ENCODE peak calls at places on chromosomes 13 and 19, in ten cellular contexts. B, Q, P, I, E, A, D, V, X and C are unnamed samples. For H3K4me1, the result is how much of the 10 kb centered on the place peaks cover.

GRCh38 chr19:53158119-53158656 is 665 bp downstream of the ZNF347 start:
- DNase-seq in D (peak), P (peak), X (peak), E (no peak), I (no peak), Q (peak), V (peak), A (peak), B (peak), C (peak)

GRCh38 chr13:113728571-113729054 is 30.4 kb upstream of the TMEM255B start:
- DNase-seq in A (no peak), I (no peak), V (no peak), D (no peak), E (no peak), Q (no peak), P (no peak), X (no peak), B (no peak), C (no peak)

GRCh38 chr19:2381151-2381822 is 21.2 kb downstream of the TMPRSS9 start:
- DNase-seq in B (no peak), D (no peak), P (no peak), E (no peak), V (no peak), A (peak), X (no peak), I (no peak), Q (no peak), C (no peak)

GRCh38 chr13:33053397-33054066 is 37.3 kb downstream of the KL start:
- DNase-seq in E (no peak), D (no peak), P (no peak), B (no peak), Q (no peak), X (no peak), A (no peak), V (no peak), I (no peak), C (peak)

GRCh38 chr19:17079710-17080440 is 4.3 kb downstream of the MYO9B start:
- DNase-seq in I (no peak), Q (peak), D (peak), V (no peak), B (peak), E (peak), X (peak), A (peak), P (no peak), C (peak)

GRCh38 chr13:78241278-78241919 is 322.8 kb upstream of the EDNRB start:
- DNase-seq in I (peak), X (no peak), Q (no peak), E (no peak), V (no peak), D (peak), B (peak), P (peak), A (peak), C (peak)

GRCh38 chr19:49801401-49801888 is 11.6 kb downstream of the FUZ start:
- DNase-seq in E (no peak), I (no peak), P (no peak), B (no peak), Q (no peak), A (no peak), X (no peak), V (no peak), D (no peak), C (no peak)

GRCh38 chr13:113827021-113827420 is 36.9 kb downstream of the GAS6 start:
- DNase-seq in I (no peak), P (no peak), D (no peak), B (no peak), E (no peak), A (no peak), Q (no peak), V (no peak), X (no peak), C (no peak)

GRCh38 chr13:32430018-32430747 is 2.3 kb upstream of the N4BP2L1 start:
- DNase-seq in B (no peak), D (no peak), P (no peak), V (no peak), E (no peak), A (no peak), Q (no peak), X (no peak), I (no peak), C (no peak)

GRCh38 chr13:73054712-73055111 is 4.1 kb upstream of the KLF5 start:
- DNase-seq in P (no peak), Q (no peak), E (no peak), X (no peak), A (no peak), I (no peak), B (no peak), D (no peak), V (no peak), C (no peak)

GRCh38 chr19:12788682-12789097 is 2.6 kb upstream of the JUNB start:
- DNase-seq in P (no peak), E (no peak), B (peak), A (peak), V (no peak), D (peak), X (no peak), I (no peak), Q (peak), C (peak)

GRCh38 chr13:108269601-108270328 is at the start of gene TNFSF13B:
- DNase-seq in X (no peak), A (peak), E (no peak), Q (peak), V (peak), P (no peak), D (peak), I (peak), B (peak), C (peak)

GRCh38 chr19:16394111-16394510 is 69.5 kb downstream of the KLF2 start:
- DNase-seq in D (no peak), Q (no peak), A (no peak), B (no peak), I (no peak), E (no peak), X (no peak), P (no peak), V (no peak), C (no peak)

GRCh38 chr19:18764591-18765051 is 26.5 kb downstream of the COMP start:
- DNase-seq in Q (no peak), A (no peak), I (no peak), V (no peak), X (no peak), D (no peak), P (no peak), B (no peak), E (no peak), C (peak)

GRCh38 chr13:70668293-70668692 is 560.0 kb upstream of the KLHL1 start:
- DNase-seq in X (no peak), A (no peak), E (no peak), I (no peak), V (no peak), P (peak), B (no peak), Q (no peak), D (no peak), C (no peak)

GRCh38 chr19:42140125-42140754 is 8.0 kb upstream of the POU2F2 start:
- DNase-seq in D (peak), B (peak), E (no peak), I (peak), A (peak), X (no peak), Q (peak), P (no peak), V (no peak), C (peak)

GRCh38 chr13:95445116-95445515 is 107.4 kb upstream of the CLDN10 start:
- DNase-seq in Q (no peak), X (no peak), B (no peak), A (no peak), E (no peak), I (no peak), V (no peak), P (no peak), D (no peak), C (no peak)

GRCh38 chr19:49570138-49570856 is 10.1 kb downstream of the NOSIP start:
- DNase-seq in D (no peak), P (no peak), E (peak), Q (peak), I (no peak), X (no peak), V (peak), A (peak), B (peak), C (peak)

GRCh38 chr13:79791471-79792042 is 310.6 kb downstream of the NDFIP2 start:
- DNase-seq in P (no peak), I (no peak), Q (no peak), V (no peak), D (no peak), A (no peak), B (no peak), E (no peak), X (no peak), C (no peak)

GRCh38 chr13:23699271-23699670 is 129.1 kb downstream of the TNFRSF19 start:
- DNase-seq in P (no peak), Q (no peak), X (no peak), I (no peak), E (no peak), A (no peak), D (no peak), V (no peak), B (no peak), C (no peak)

GRCh38 chr13:49649244-49649962 is 21.1 kb downstream of the ARL11 start:
- DNase-seq in B (no peak), V (no peak), A (peak), I (no peak), Q (no peak), E (no peak), X (no peak), P (no peak), D (no peak), C (peak)

GRCh38 chr19:38707512-38708114 is 36.7 kb downstream of the CAPN12 start:
- DNase-seq in I (no peak), P (no peak), Q (peak), X (peak), V (no peak), D (peak), B (no peak), E (no peak), A (no peak), C (peak)

GRCh38 chr13:26872444-26873173 is 112.0 kb upstream of the GPR12 start:
- DNase-seq in A (peak), E (peak), V (peak), Q (peak), D (peak), I (peak), X (no peak), B (peak), P (peak), C (peak)

GRCh38 chr13:63299995-63300394 is 1884.3 kb upstream of the PCDH20 start:
- DNase-seq in B (no peak), X (no peak), I (no peak), E (no peak), V (no peak), A (peak), P (no peak), Q (no peak), D (no peak), C (no peak)

GRCh38 chr19:927044-927706 is 1.3 kb downstream of the ARID3A start:
- DNase-seq in E (no peak), V (no peak), X (peak), A (peak), Q (no peak), P (no peak), D (peak), I (no peak), B (no peak), C (peak)

GRCh38 chr13:102580552-102581169 is 16.1 kb upstream of the TPP2 start:
- DNase-seq in X (no peak), V (peak), D (no peak), E (peak), I (no peak), P (peak), B (peak), Q (no peak), A (peak), C (peak)

GRCh38 chr19:12065100-12065538 is 588 bp downstream of the ZNF844 start:
- DNase-seq in V (peak), B (peak), I (no peak), Q (peak), D (peak), E (no peak), X (no peak), P (no peak), A (peak), C (peak)

GRCh38 chr19:11196406-11197287 is 698 bp downstream of the KANK2 start:
- DNase-seq in X (no peak), A (peak), B (no peak), I (no peak), D (peak), Q (no peak), E (no peak), V (no peak), P (no peak), C (peak)

GRCh38 chr19:48970923-48971395 is 5.8 kb downstream of the FTL start:
- DNase-seq in A (peak), I (no peak), D (peak), E (no peak), Q (peak), P (no peak), V (peak), B (peak), X (no peak), C (peak)

GRCh38 chr13:110183925-110184324 is 123.0 kb downstream of the COL4A1 start:
- DNase-seq in D (no peak), E (no peak), P (no peak), X (no peak), B (no peak), A (no peak), I (no peak), V (no peak), Q (no peak), C (peak)

GRCh38 chr13:65292488-65292901 is 1937.6 kb downstream of the PCDH9 start:
- DNase-seq in B (no peak), D (no peak), I (peak), E (no peak), P (peak), Q (no peak), V (no peak), A (peak), X (no peak), C (peak)

GRCh38 chr13:90281709-90282108 is 1065.8 kb upstream of the MIR17HG start:
- DNase-seq in V (no peak), I (no peak), P (no peak), B (no peak), A (no peak), D (no peak), E (no peak), X (no peak), Q (no peak), C (no peak)

GRCh38 chr19:11330103-11330502 is 9.4 kb downstream of the RAB3D start:
- DNase-seq in B (no peak), V (no peak), X (no peak), I (no peak), P (no peak), E (no peak), Q (no peak), A (no peak), D (no peak), C (no peak)

GRCh38 chr13:42892760-42893159 is 99.3 kb downstream of the EPSTI1 start:
- DNase-seq in V (no peak), E (no peak), P (no peak), X (no peak), B (no peak), Q (no peak), D (no peak), I (no peak), A (peak), C (peak)

GRCh38 chr19:6233051-6233826 is 46.5 kb downstream of the MLLT1 start:
- DNase-seq in Q (peak), V (no peak), X (no peak), I (no peak), A (peak), B (no peak), P (no peak), D (peak), E (no peak), C (peak)

DNA sequence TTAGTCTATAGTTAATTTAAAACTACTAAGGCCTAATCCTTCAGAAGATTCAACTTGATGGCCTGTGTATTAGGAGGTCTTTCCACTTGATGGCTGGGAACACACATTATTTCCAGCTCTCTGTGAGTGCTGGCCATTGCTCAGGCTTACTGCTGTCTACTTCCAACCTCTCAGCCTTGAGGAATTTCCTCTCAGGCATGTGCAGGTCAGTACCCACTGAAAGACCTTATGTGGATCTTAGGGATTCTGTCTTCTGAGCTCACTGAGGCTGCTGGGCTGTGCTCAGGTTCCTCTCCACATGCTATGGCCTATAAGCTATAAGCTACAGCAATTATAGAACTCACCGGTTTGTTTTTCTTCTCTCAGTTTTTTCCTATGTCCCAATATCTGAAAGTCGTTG is 11.6 kb upstream of the UFM1 start:
- DNase-seq in A (no peak), E (no peak), P (no peak), X (no peak), V (no peak), I (no peak), Q (no peak), D (no peak), B (no peak), C (no peak)
- H3K4me1 ChIP-seq in A (under half), E (under half), P (under half), X (under half), V (under half), I (under half), Q (under half), D (under half), B (under half), C (under half)

GRCh38 chr13:20501548-20501947 is 24.1 kb downstream of the CRYL1 start:
- DNase-seq in B (no peak), Q (no peak), P (no peak), D (no peak), X (no peak), A (no peak), I (no peak), E (no peak), V (no peak), C (no peak)
- H3K4me1 ChIP-seq in B (under half), Q (under half), P (under half), D (under half), X (under half), A (under half), I (under half), E (under half), V (under half), C (under half)

GRCh38 chr19:45420871-45421270 is 2.8 kb downstream of the ERCC1 start:
- DNase-seq in V (no peak), E (no peak), D (no peak), B (no peak), A (no peak), Q (no peak), P (no peak), X (no peak), I (no peak), C (no peak)

GRCh38 chr19:45423589-45424190 is at the start of gene ERCC1:
- DNase-seq in E (peak), X (peak), D (peak), I (peak), V (peak), P (peak), Q (peak), A (peak), B (peak), C (peak)

GRCh38 chr19:45424191-45425058 is 708 bp upstream of the ERCC1 start:
- DNase-seq in D (peak), P (no peak), B (peak), Q (peak), A (peak), V (no peak), X (no peak), E (peak), I (no peak), C (peak)

GRCh38 chr19:45421953-45422498 is 1.7 kb downstream of the ERCC1 start:
- DNase-seq in B (no peak), D (no peak), A (no peak), I (no peak), V (no peak), Q (no peak), E (no peak), X (no peak), P (no peak), C (no peak)

DNA sequence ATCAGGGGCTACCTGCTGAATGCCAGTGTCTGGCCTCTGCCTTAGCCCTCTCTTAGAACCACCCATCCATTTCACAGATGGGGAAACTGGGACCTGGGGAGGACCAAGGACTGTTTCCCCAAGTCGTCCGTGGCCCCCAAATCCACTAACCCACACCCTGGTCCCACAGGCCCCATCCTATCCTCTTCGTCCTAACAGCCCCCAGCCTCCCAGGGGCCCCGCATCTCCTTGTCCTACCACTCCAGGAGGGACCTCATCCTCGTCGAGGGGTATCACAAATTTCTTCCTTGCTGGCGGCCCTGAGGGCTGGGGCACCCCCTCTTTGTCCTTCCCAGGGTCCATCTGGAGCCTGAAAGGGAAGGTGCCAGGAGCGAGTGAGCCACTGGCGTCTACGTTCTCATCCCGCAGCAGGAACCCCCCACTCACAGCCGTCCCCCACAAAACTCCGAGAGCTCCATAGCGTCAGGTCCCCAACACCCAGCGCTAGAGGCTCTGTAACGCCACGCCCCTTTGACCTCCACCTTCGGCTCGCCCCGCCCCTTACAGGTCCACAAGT is 606 bp downstream of the ERCC1 start:
- DNase-seq in D (no peak), V (no peak), Q (no peak), E (no peak), X (no peak), P (no peak), I (no peak), A (no peak), B (no peak), C (no peak)
- H3K4me1 ChIP-seq in D (under half), V (under half), Q (under half), E (half or more), X (half or more), P (under half), I (under half), A (under half), B (under half), C (under half)

GRCh38 chr13:30843548-30843947 is 62.5 kb upstream of the MEDAG start:
- DNase-seq in B (no peak), P (no peak), V (no peak), I (no peak), D (no peak), X (no peak), E (no peak), A (no peak), Q (no peak), C (no peak)

GRCh38 chr13:30846311-30846710 is 59.8 kb upstream of the MEDAG start:
- DNase-seq in Q (no peak), D (no peak), P (no peak), V (no peak), X (no peak), I (no peak), E (no peak), A (no peak), B (no peak), C (peak)

GRCh38 chr13:30845297-30846214 is 60.5 kb upstream of the MEDAG start:
- DNase-seq in V (no peak), P (no peak), Q (no peak), B (no peak), I (no peak), X (no peak), E (no peak), D (no peak), A (no peak), C (no peak)

GRCh38 chr13:30846844-30847243 is 59.2 kb upstream of the MEDAG start:
- DNase-seq in E (no peak), P (no peak), B (no peak), D (no peak), X (no peak), A (no peak), I (no peak), V (no peak), Q (no peak), C (no peak)

GRCh38 chr13:30844548-30845296 is 61.3 kb upstream of the MEDAG start:
- DNase-seq in V (no peak), E (no peak), X (no peak), I (no peak), A (peak), D (no peak), P (no peak), Q (no peak), B (no peak), C (no peak)
- H3K4me1 ChIP-seq in V (under half), E (under half), X (under half), I (under half), A (under half), D (under half), P (under half), Q (under half), B (under half), C (under half)

DNA sequence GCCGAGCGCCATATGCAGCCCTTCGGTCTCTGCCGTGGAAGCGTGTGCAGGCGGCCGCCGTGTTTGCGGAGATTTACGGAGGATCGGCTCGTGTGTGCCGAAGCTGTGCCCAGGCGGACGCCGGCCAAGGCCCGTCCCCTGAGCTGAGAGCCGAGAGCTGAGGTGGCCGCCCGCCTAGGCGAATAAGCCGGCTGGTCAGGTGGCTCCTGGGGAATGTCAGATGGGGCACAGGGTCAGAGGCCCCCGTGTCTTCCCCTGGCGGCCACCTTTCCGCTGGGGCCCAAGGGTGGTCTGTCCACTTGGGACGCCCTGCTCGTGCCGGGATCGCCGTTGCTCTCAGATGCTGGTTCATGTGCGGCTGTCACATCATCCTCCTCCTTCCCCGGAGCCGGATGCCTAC is 78.8 kb downstream of the ZNF536 start:
- DNase-seq in B (no peak), D (peak), Q (no peak), P (no peak), V (no peak), E (no peak), I (no peak), A (no peak), X (no peak), C (peak)
- H3K4me1 ChIP-seq in B (under half), D (under half), Q (under half), P (under half), V (under half), E (under half), I (under half), A (under half), X (under half), C (under half)

GRCh38 chr13:98453254-98453843 is 123.6 kb downstream of the STK24 start:
- DNase-seq in P (no peak), D (no peak), I (no peak), E (no peak), A (no peak), X (no peak), Q (no peak), B (no peak), V (no peak), C (peak)
- H3K4me1 ChIP-seq in P (under half), D (under half), I (under half), E (under half), A (under half), X (under half), Q (under half), B (under half), V (under half), C (half or more)